ENCODE peak calls at places on chromosomes 2 and 18, in four cellular contexts. R is A549, M is IMR-90, J is SK-N-SH. P is an unnamed sample.

GRCh38 chr2:236634203-236634602 is 64.6 kb downstream of the ACKR3 start:
- DNase-seq in R (no peak), M (no peak), J (no peak), P (no peak)

GRCh38 chr18:25701821-25702220 is 349.9 kb upstream of the ZNF521 start:
- DNase-seq in R (no peak), M (no peak), J (no peak), P (no peak)

GRCh38 chr2:235654115-235654514 is 160.3 kb downstream of the AGAP1 start:
- DNase-seq in R (no peak), M (peak), J (no peak), P (no peak)

GRCh38 chr2:143426296-143426695 is 297.1 kb downstream of the ARHGAP15 start:
- DNase-seq in R (no peak), M (peak), J (no peak), P (no peak)

GRCh38 chr18:78883501-78883900 is 96.1 kb upstream of the SALL3 start:
- DNase-seq in R (no peak), M (no peak), J (no peak), P (no peak)

GRCh38 chr2:33617989-33618388 is 18.9 kb upstream of the FAM98A start:
- DNase-seq in R (no peak), M (no peak), J (no peak), P (no peak)

GRCh38 chr18:25284861-25285574 is 66.9 kb downstream of the ZNF521 start:
- DNase-seq in R (no peak), M (peak), J (no peak), P (no peak)

GRCh38 chr2:6934758-6935638 is 17.8 kb downstream of the RNF144A start:
- DNase-seq in R (no peak), M (no peak), J (no peak), P (no peak)

GRCh38 chr18:69874058-69874457 is 73.6 kb downstream of the CD226 start:
- DNase-seq in R (no peak), M (peak), J (no peak), P (no peak)

GRCh38 chr2:159595410-159596046 is 20.8 kb downstream of the BAZ2B start:
- DNase-seq in R (no peak), M (peak), J (no peak), P (no peak)

GRCh38 chr2:42072349-42073118 is 24.7 kb downstream of the PKDCC start:
- DNase-seq in R (no peak), M (peak), J (peak), P (no peak)

GRCh38 chr2:152097291-152098032 is 1.4 kb downstream of the CACNB4 start:
- DNase-seq in R (peak), M (peak), J (peak), P (no peak)

GRCh38 chr18:63511285-63511684 is 30.9 kb upstream of the SERPINB12 start:
- DNase-seq in R (peak), M (peak), J (peak), P (no peak)

GRCh38 chr2:139946690-139947089 is 1166.5 kb upstream of the NXPH2 start:
- DNase-seq in R (no peak), M (no peak), J (peak), P (no peak)

GRCh38 chr2:170716851-170717598 is 1.9 kb downstream of the SP5 start:
- DNase-seq in R (peak), M (peak), J (peak), P (no peak)

GRCh38 chr2:134260726-134261125 is 6.9 kb downstream of the MGAT5 start:
- DNase-seq in R (no peak), M (peak), J (no peak), P (no peak)

GRCh38 chr2:69518836-69519235 is 81.6 kb upstream of the NFU1 start:
- DNase-seq in R (no peak), M (no peak), J (no peak), P (no peak)

GRCh38 chr2:15307526-15307925 is 253.6 kb downstream of the NBAS start:
- DNase-seq in R (no peak), M (no peak), J (no peak), P (no peak)

GRCh38 chr2:100584811-100585210 is 22.0 kb downstream of the PDCL3 start:
- DNase-seq in R (no peak), M (no peak), J (no peak), P (no peak)

GRCh38 chr2:223107825-223108224 is 55.8 kb downstream of the KCNE4 start:
- DNase-seq in R (no peak), M (no peak), J (no peak), P (no peak)

GRCh38 chr18:76720683-76721082 is 101.7 kb upstream of the ZNF236 start:
- DNase-seq in R (no peak), M (no peak), J (no peak), P (no peak)

GRCh38 chr2:219522111-219523030 is 8.1 kb downstream of the ASIC4 start:
- DNase-seq in R (no peak), M (peak), J (no peak), P (no peak)

GRCh38 chr2:173355866-173356508 is 1.3 kb downstream of the CDCA7 start:
- DNase-seq in R (no peak), M (no peak), J (no peak), P (no peak)
- TF ChIP-seq RAD21 in R (no peak), M (no peak), J (no peak), P (no peak)

GRCh38 chr2:238104521-238105311 is 4.6 kb downstream of the ESPNL start:
- DNase-seq in R (no peak), M (no peak), J (peak), P (no peak)
- TF ChIP-seq RAD21 in R (no peak), M (no peak), J (no peak), P (no peak)

GRCh38 chr2:121237980-121238665 is 46.9 kb downstream of the TFCP2L1 start:
- DNase-seq in R (no peak), M (no peak), J (no peak), P (no peak)

GRCh38 chr2:121237336-121237979 is 47.5 kb downstream of the TFCP2L1 start:
- DNase-seq in R (no peak), M (no peak), J (no peak), P (no peak)

GRCh38 chr2:121239969-121240368 is 45.0 kb downstream of the TFCP2L1 start:
- DNase-seq in R (no peak), M (no peak), J (no peak), P (no peak)

GRCh38 chr2:121239471-121239870 is 45.5 kb downstream of the TFCP2L1 start:
- DNase-seq in R (no peak), M (no peak), J (no peak), P (no peak)

DNA sequence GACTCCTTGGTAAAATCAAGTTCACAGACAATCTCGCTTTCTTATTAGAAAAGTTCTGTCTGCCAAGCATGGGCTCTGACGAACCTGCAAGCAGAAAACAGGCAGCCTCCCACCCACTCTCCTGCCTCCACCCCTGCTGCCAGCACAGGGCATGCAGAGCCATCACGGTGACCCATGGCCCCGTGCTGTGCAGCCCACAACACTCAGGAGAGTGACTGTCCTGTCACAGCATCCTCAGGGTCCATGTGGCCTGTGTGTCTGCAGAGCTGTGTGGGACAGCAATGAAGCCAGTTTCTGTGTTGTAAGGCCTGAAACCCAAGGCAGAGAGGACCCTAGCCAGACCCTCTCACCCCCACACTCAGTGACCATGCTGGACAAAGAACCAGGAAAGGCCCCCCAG is 46.2 kb downstream of the TFCP2L1 start:
- DNase-seq in R (no peak), M (no peak), J (no peak), P (no peak)
- TF ChIP-seq RAD21 in R (no peak), M (no peak), J (no peak), P (no peak)

GRCh38 chr2:240619506-240620148 is 5.7 kb upstream of the GPR35 start:
- DNase-seq in R (no peak), M (no peak), J (no peak), P (no peak)

GRCh38 chr2:240620149-240620731 is 5.0 kb upstream of the GPR35 start:
- DNase-seq in R (no peak), M (no peak), J (no peak), P (no peak)

GRCh38 chr2:240622631-240623235 is 2.5 kb upstream of the GPR35 start:
- DNase-seq in R (no peak), M (no peak), J (peak), P (no peak)

GRCh38 chr2:240618776-240619175 is 6.5 kb upstream of the GPR35 start:
- DNase-seq in R (no peak), M (no peak), J (no peak), P (no peak)

DNA sequence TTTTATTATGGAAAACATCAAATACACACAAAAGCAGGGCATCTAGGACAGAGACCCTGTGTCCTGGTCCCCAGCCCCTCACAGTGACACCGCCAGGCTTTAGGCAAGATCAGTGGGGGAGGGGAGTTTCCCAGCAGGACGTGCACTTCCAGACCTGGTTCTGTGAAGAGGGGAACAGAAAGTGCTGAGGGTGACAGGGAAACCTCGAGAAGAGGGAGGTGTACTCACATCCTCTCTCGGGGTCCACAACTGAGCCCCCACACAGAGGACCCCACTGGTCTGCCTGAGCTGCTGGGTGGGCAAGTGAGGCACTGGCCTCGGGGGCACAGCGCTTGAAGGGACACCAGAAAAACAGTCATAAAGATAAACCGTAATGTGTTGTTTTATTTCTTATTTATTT is 4.4 kb upstream of the GPR35 start:
- DNase-seq in R (no peak), M (no peak), J (no peak), P (no peak)
- TF ChIP-seq RAD21 in R (no peak), M (no peak), J (no peak), P (no peak)

P was measured in GM12878.